ENCODE peak calls at places on chromosomes 1 and 21, in nine cellular contexts. X is upper lobe of right lung, E is body of pancreas, M is psoas muscle, A is heart right ventricle, P is testis, I is pancreas, O is lower leg skin, S is uterus. H is an unnamed sample.

GRCh38 chr1:241611063-241611462 is 29.1 kb downstream of the CHML start:
- DNase-seq in X (no peak), E (no peak), M (no peak), A (no peak), P (no peak), I (no peak), O (no peak), S (no peak), H (no peak)

GRCh38 chr1:229127301-229127700 is 143.6 kb upstream of the RAB4A start:
- DNase-seq in X (no peak), E (no peak), M (no peak), A (no peak), P (no peak), I (no peak), O (no peak), S (no peak), H (no peak)

GRCh38 chr1:186375929-186376330 is 292 bp downstream of the ODR4 start:
- DNase-seq in X (no peak), E (no peak), M (no peak), A (no peak), P (no peak), I (no peak), O (no peak), S (no peak), H (no peak)

GRCh38 chr1:203364013-203364730 is 13.2 kb upstream of the FMOD start:
- DNase-seq in X (no peak), E (no peak), M (no peak), A (no peak), P (peak), I (no peak), O (peak), S (no peak), H (no peak)

GRCh38 chr1:203607169-203607873 is 19.3 kb upstream of the ATP2B4 start:
- DNase-seq in X (no peak), E (no peak), M (no peak), A (no peak), P (peak), I (no peak), O (no peak), S (no peak), H (no peak)

GRCh38 chr1:154466136-154466665 is 35.8 kb upstream of the TDRD10 start:
- DNase-seq in X (peak), E (no peak), M (no peak), A (no peak), P (no peak), I (no peak), O (no peak), S (no peak), H (no peak)

GRCh38 chr1:163410073-163410522 is 88.3 kb downstream of the NUF2 start:
- DNase-seq in X (no peak), E (peak), M (no peak), A (peak), P (peak), I (no peak), O (no peak), S (peak), H (no peak)

GRCh38 chr1:84624876-84625275 is 50.6 kb upstream of the CTBS start:
- DNase-seq in X (no peak), E (no peak), M (no peak), A (no peak), P (no peak), I (no peak), O (no peak), S (no peak), H (no peak)

GRCh38 chr1:69671363-69672010 is 103.8 kb downstream of the LRRC7 start:
- DNase-seq in X (no peak), E (no peak), M (no peak), A (no peak), P (no peak), I (no peak), O (no peak), S (no peak), H (no peak)

GRCh38 chr1:156639601-156640101 is 2.3 kb upstream of the BCAN start:
- DNase-seq in X (no peak), E (no peak), M (no peak), A (no peak), P (no peak), I (no peak), O (no peak), S (no peak), H (no peak)

GRCh38 chr1:188822248-188822647 is 1655.4 kb downstream of the BRINP3 start:
- DNase-seq in X (no peak), E (no peak), M (no peak), A (no peak), P (no peak), I (no peak), O (no peak), S (no peak), H (no peak)

GRCh38 chr1:182888736-182889531 is 49.8 kb downstream of the DHX9 start:
- DNase-seq in X (no peak), E (no peak), M (no peak), A (no peak), P (no peak), I (no peak), O (no peak), S (no peak), H (no peak)

GRCh38 chr1:19811206-19811851 is 3.8 kb downstream of the RNF186 start:
- DNase-seq in X (peak), E (peak), M (peak), A (no peak), P (peak), I (peak), O (no peak), S (no peak), H (no peak)

GRCh38 chr21:46082638-46083270 is 15.2 kb upstream of the COL6A2 start:
- DNase-seq in X (peak), E (peak), M (peak), A (no peak), P (no peak), I (no peak), O (peak), S (no peak), H (no peak)

GRCh38 chr21:31872452-31873274 is at the start of gene HUNK:
- DNase-seq in X (peak), E (peak), M (peak), A (no peak), P (peak), I (peak), O (peak), S (peak), H (no peak)

GRCh38 chr1:183251101-183251958 is 65.3 kb downstream of the LAMC2 start:
- DNase-seq in X (no peak), E (no peak), M (no peak), A (no peak), P (no peak), I (no peak), O (peak), S (no peak), H (no peak)

GRCh38 chr1:115251856-115252255 is 86.2 kb downstream of the NGF start:
- DNase-seq in X (no peak), E (no peak), M (no peak), A (no peak), P (no peak), I (no peak), O (no peak), S (peak), H (no peak)

GRCh38 chr1:2594641-2595131 is 8.1 kb downstream of the PRXL2B start:
- DNase-seq in X (no peak), E (no peak), M (peak), A (no peak), P (no peak), I (no peak), O (no peak), S (no peak), H (peak)

GRCh38 chr1:3675436-3675835 is 23.1 kb downstream of the TP73 start:
- DNase-seq in X (no peak), E (no peak), M (peak), A (no peak), P (no peak), I (peak), O (no peak), S (no peak), H (no peak)

GRCh38 chr1:107162745-107163144 is 21.9 kb downstream of the NTNG1 start:
- DNase-seq in X (no peak), E (no peak), M (no peak), A (no peak), P (no peak), I (no peak), O (no peak), S (no peak), H (no peak)

GRCh38 chr1:168535536-168535935 is 8.3 kb downstream of the XCL2 start:
- DNase-seq in X (no peak), E (no peak), M (no peak), A (no peak), P (no peak), I (no peak), O (no peak), S (no peak), H (no peak)

GRCh38 chr1:39575191-39576015 is 1.2 kb downstream of the PABPC4 start:
- DNase-seq in X (peak), E (peak), M (peak), A (peak), P (peak), I (peak), O (peak), S (peak), H (no peak)

GRCh38 chr1:192652159-192652558 is 16.2 kb downstream of the RGS13 start:
- DNase-seq in X (no peak), E (no peak), M (no peak), A (no peak), P (no peak), I (no peak), O (no peak), S (no peak), H (no peak)

GRCh38 chr1:88404582-88404981 is 279.5 kb upstream of the PKN2 start:
- DNase-seq in X (no peak), E (no peak), M (no peak), A (no peak), P (no peak), I (no peak), O (no peak), S (no peak), H (no peak)

GRCh38 chr1:101438359-101438758 is 201.5 kb downstream of the S1PR1 start:
- DNase-seq in X (no peak), E (no peak), M (no peak), A (no peak), P (peak), I (no peak), O (no peak), S (no peak), H (no peak)

GRCh38 chr1:111214884-111215283 is 12.6 kb upstream of the CHI3L2 start:
- DNase-seq in X (no peak), E (no peak), M (no peak), A (no peak), P (no peak), I (no peak), O (no peak), S (no peak), H (no peak)

GRCh38 chr1:34066921-34067603 is 98.0 kb downstream of the CSMD2 start:
- DNase-seq in X (no peak), E (no peak), M (no peak), A (no peak), P (no peak), I (no peak), O (no peak), S (no peak), H (no peak)

GRCh38 chr1:218823291-218823900 is 350.3 kb upstream of the LYPLAL1 start:
- DNase-seq in X (no peak), E (no peak), M (no peak), A (no peak), P (no peak), I (no peak), O (no peak), S (no peak), H (no peak)

GRCh38 chr1:159005161-159005560 is 4.5 kb upstream of the IFI16 start:
- DNase-seq in X (no peak), E (no peak), M (no peak), A (no peak), P (no peak), I (no peak), O (no peak), S (no peak), H (no peak)
- H3K4me3 ChIP-seq in X (no peak), E (no peak), M (no peak), A (no peak), P (no peak), I (no peak), O (no peak), S (no peak), H (no peak)

GRCh38 chr1:32703479-32704291 is 1.1 kb upstream of the SYNC start:
- DNase-seq in X (peak), E (peak), M (peak), A (peak), P (peak), I (no peak), O (no peak), S (peak), H (no peak)
- TF ChIP-seq CTCF in X (no peak), E (no peak), M (no peak), A (no peak), P (no peak), I (no peak), O (no peak), S (no peak), H (no peak)

DNA sequence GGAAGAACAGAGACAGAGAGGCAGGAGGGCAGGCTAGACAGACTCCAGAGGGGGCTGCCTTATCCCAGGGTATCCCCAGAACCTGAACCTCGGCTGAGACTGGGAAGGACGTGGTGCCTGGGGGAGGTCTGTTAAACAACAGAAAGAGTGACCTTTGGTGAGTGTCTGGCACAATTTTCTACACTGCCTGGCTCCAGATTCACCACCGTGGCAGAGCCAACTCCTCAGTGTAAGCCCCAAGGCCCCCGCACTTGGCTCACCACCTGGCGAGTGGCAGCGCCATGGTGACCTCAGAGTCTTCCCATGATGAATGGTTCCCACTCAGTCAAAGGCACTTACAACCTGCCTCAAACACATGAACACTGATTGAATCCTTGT is 6.5 kb downstream of the RD3 start:
- DNase-seq in X (no peak), E (no peak), M (no peak), A (no peak), P (no peak), I (no peak), O (peak), S (no peak), H (no peak)
- H3K4me3 ChIP-seq in X (no peak), E (no peak), M (no peak), A (no peak), P (no peak), I (no peak), O (no peak), S (no peak), H (no peak)

GRCh38 chr1:232628335-232629214 is 1.4 kb downstream of the SIPA1L2 start:
- DNase-seq in X (no peak), E (no peak), M (no peak), A (no peak), P (peak), I (no peak), O (no peak), S (no peak), H (no peak)
- TF ChIP-seq CTCF in X (peak), E (peak), M (peak), A (peak), P (peak), I (no peak), O (no peak), S (no peak), H (peak)

GRCh38 chr21:36105327-36105842 is 29.5 kb upstream of the CBR3 start:
- DNase-seq in X (no peak), E (no peak), M (no peak), A (no peak), P (no peak), I (no peak), O (no peak), S (no peak), H (no peak)
- H3K4me3 ChIP-seq in X (peak), E (no peak), M (no peak), A (no peak), P (peak), I (no peak), O (no peak), S (no peak), H (peak)